ENCODE peak calls at places on chromosome 15, in five cellular contexts. P is gastrocnemius medialis, R is astrocyte, N is psoas muscle, D is stomach. K is an unnamed sample.

GRCh38 chr15:35713733-35714132 is 167.8 kb upstream of the DPH6 start:
- DNase-seq in P (no peak), R (peak; percentile 89), D (no peak), N (no peak), K (no peak)

GRCh38 chr15:81909229-81910087 is 136.4 kb downstream of the MEX3B start:
- DNase-seq in R (no peak), P (no peak), D (no peak), N (no peak), K (no peak)

GRCh38 chr15:40441736-40442531 is 1.2 kb downstream of the BAHD1 start:
- DNase-seq in P (no peak), R (no peak), N (peak; percentile 60), D (no peak), K (peak; percentile 76)

GRCh38 chr15:99303881-99304280 is 52.6 kb downstream of the LRRC28 start:
- DNase-seq in D (no peak), N (no peak), R (no peak), P (no peak), K (no peak)

GRCh38 chr15:48759921-48760320 is 50.9 kb downstream of the CEP152 start:
- DNase-seq in N (no peak), P (no peak), R (no peak), D (no peak), K (no peak)

GRCh38 chr15:40594429-40594836 is 384 bp downstream of the KNL1 start:
- DNase-seq in N (peak; percentile 73), D (no peak), P (peak; percentile 26), R (peak; percentile 23), K (peak; percentile 16)

GRCh38 chr15:33789141-33789540 is 179.2 kb upstream of the CHRM5 start:
- DNase-seq in P (no peak), R (no peak), D (no peak), N (no peak), K (no peak)

GRCh38 chr15:93801206-93801605 is 430.2 kb upstream of the MCTP2 start:
- DNase-seq in R (no peak), D (no peak), N (no peak), P (no peak), K (no peak)

GRCh38 chr15:76239786-76240185 is 71.5 kb downstream of the ETFA start:
- DNase-seq in P (no peak), N (no peak), D (no peak), R (peak; percentile 14), K (no peak)

GRCh38 chr15:45660231-45660979 is 25.6 kb downstream of the SQOR start:
- DNase-seq in N (peak; percentile 70), P (peak; percentile 66), D (peak; percentile 45), R (no peak), K (no peak)

GRCh38 chr15:62403164-62403809 is 238.2 kb upstream of the C2CD4B start:
- DNase-seq in D (no peak), R (peak; percentile 73), N (no peak), P (peak; percentile 48), K (no peak)

GRCh38 chr15:26667222-26667988 is 105.5 kb downstream of the GABRB3 start:
- DNase-seq in P (no peak), N (no peak), D (peak; percentile 31), R (no peak), K (peak; percentile 25)

GRCh38 chr15:60760646-60761504 is 281.9 kb upstream of the ICE2 start:
- DNase-seq in R (peak; percentile 45), D (no peak), P (no peak), N (no peak), K (no peak)

GRCh38 chr15:100658895-100659294 is 56.5 kb downstream of the ASB7 start:
- DNase-seq in D (no peak), P (no peak), R (no peak), N (no peak), K (no peak)

GRCh38 chr15:97902140-97902780 is 58.2 kb upstream of the ARRDC4 start:
- DNase-seq in N (no peak), P (no peak), R (no peak), D (no peak), K (no peak)

GRCh38 chr15:64763021-64763420 is 12.4 kb downstream of the RBPMS2 start:
- DNase-seq in D (no peak), N (no peak), P (no peak), R (no peak), K (no peak)

GRCh38 chr15:55991841-55992768 is 1.3 kb downstream of the NEDD4 start:
- DNase-seq in N (no peak), R (peak; percentile 6), P (no peak), D (no peak), K (no peak)

GRCh38 chr15:90191795-90192494 is 9.2 kb upstream of the SEMA4B start:
- DNase-seq in D (peak; percentile 85), R (no peak), P (peak; percentile 88), N (peak; percentile 88), K (peak; percentile 95)

GRCh38 chr15:90189781-90190467 is 11.2 kb upstream of the SEMA4B start:
- DNase-seq in N (no peak), R (no peak), P (no peak), D (no peak), K (no peak)

GRCh38 chr15:90191344-90191687 is 9.8 kb upstream of the SEMA4B start:
- DNase-seq in R (no peak), N (no peak), P (no peak), D (no peak), K (no peak)

GRCh38 chr15:90188914-90189748 is 12.0 kb upstream of the SEMA4B start:
- DNase-seq in N (no peak), D (no peak), R (no peak), P (no peak), K (no peak)

GRCh38 chr15:90190606-90191343 is 10.4 kb upstream of the SEMA4B start:
- DNase-seq in D (peak; percentile 55), P (no peak), R (no peak), N (no peak), K (peak; percentile 35)
- H3K4me3 ChIP-seq in D (no peak overlapping the region), P (no peak overlapping the region), R (no peak overlapping the region), N (no peak overlapping the region), K (no peak overlapping the region)

DNA sequence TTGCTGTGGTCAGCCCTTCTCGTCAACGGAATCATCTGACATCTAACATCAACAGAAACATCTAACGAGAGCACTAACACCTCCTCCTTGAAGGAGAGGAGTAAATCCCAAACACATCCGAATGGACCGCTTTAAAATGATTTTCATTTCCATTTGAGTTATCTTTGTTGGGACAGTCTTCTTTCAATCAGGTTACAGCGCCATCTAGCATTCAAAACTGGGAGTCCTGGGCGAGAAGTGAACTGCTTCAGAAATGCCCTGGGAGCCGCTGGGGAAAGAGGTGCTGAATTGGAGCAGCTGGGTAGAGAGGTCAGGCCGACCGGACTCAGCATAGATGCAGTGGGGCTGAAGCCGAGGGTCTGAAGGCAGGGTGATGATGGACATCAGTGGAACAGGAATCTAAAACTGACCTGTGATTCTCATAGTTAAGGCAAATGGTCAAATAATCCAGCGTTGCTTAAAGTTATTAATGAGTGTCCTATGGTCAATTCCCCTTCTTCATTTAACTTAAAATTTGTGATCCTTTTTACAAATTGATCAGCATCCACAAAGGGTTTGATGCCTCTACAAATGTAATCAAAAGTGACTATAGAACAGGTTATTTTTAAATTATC is 170.0 kb upstream of the NDN start:
- DNase-seq in P (no peak), N (no peak), D (peak; percentile 56), R (no peak), K (peak; percentile 50)
- TF ChIP-seq CTCF in P (no peak), N (peak; percentile 33), D (no peak), R (peak; percentile 51), K (peak; percentile 8)

GRCh38 chr15:59133921-59134427 is 29.0 kb downstream of the CCNB2 start:
- DNase-seq in D (no peak), R (no peak), N (no peak), P (no peak), K (no peak)
- H3K36me3 ChIP-seq in D (peaks cover 69% of the 10 kb centered on the region), R (peaks cover 54% of the 10 kb centered on the region), N (peaks cover 60% of the 10 kb centered on the region), P (peaks cover 39% of the 10 kb centered on the region), K (no peaks in the 10 kb centered on the region)

GRCh38 chr15:96565266-96565665 is 234.8 kb downstream of the NR2F2 start:
- DNase-seq in D (no peak), N (no peak), R (no peak), P (no peak), K (no peak)
- H3K4me3 ChIP-seq in D (no peak overlapping the region), N (no peak overlapping the region), R (no peak overlapping the region), P (no peak overlapping the region), K (no peak overlapping the region)

GRCh38 chr15:69991493-69991892 is 106.2 kb downstream of the TLE3 start:
- DNase-seq in P (no peak), D (no peak), R (no peak), N (no peak), K (no peak)
- TF ChIP-seq CTCF in P (no peak), D (no peak), R (no peak), N (no peak), K (no peak)

GRCh38 chr15:84797801-84798200 is 19.4 kb upstream of the ALPK3 start:
- DNase-seq in N (no peak), R (no peak), P (no peak), D (no peak), K (no peak)
- H3K36me3 ChIP-seq in N (peaks cover 80% of the 10 kb centered on the region), R (peaks cover 34% of the 10 kb centered on the region), P (peaks cover 62% of the 10 kb centered on the region), D (peaks cover 80% of the 10 kb centered on the region), K (peaks cover 12% of the 10 kb centered on the region)

GRCh38 chr15:83289160-83289559 is 4.7 kb upstream of the BNC1 start:
- DNase-seq in P (no peak), R (peak; percentile 74), N (no peak), D (no peak), K (no peak)

GRCh38 chr15:83288381-83288801 is 3.9 kb upstream of the BNC1 start:
- DNase-seq in D (no peak), P (no peak), N (no peak), R (no peak), K (no peak)

GRCh38 chr15:83290236-83290635 is 5.8 kb upstream of the BNC1 start:
- DNase-seq in N (no peak), P (no peak), R (no peak), D (no peak), K (no peak)

GRCh38 chr15:83295417-83295816 is 11.0 kb upstream of the BNC1 start:
- DNase-seq in D (no peak), R (no peak), P (no peak), N (no peak), K (no peak)

DNA sequence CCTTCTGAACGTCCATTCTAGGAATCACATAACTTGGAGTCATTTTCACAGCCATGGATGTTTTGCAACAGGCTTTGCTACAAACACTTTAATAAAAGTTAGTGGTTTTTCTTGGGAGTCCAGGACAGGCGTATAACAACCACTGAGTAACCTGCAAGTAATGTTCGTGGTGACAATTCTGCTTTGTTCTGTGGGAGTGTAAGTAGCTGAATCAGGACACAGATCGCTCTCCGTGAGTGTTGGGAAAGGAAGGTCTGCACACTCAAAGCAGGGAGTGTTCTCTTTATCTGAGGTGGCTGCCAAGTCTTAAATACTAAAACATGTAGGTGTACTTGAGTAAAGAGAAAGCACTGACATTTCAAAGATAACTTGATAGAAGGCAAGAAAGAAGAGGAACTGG is 7.9 kb upstream of the BNC1 start:
- DNase-seq in P (no peak), R (peak; percentile 84), D (no peak), N (no peak), K (no peak)
- H3K4me3 ChIP-seq in P (no peak overlapping the region), R (no peak overlapping the region), D (no peak overlapping the region), N (no peak overlapping the region), K (no peak overlapping the region)

GRCh38 chr15:39213385-39213840 is 367.5 kb upstream of the THBS1 start:
- DNase-seq in P (no peak), R (peak; percentile 100), D (peak; percentile 38), N (no peak), K (no peak)
- TF ChIP-seq CTCF in P (no peak), R (no peak), D (no peak), N (no peak), K (no peak)

K was measured in pancreas.